ENCODE peak calls at places on chromosome 3, in nine cellular contexts. One of them, this sample, is unnamed.

GRCh38 chr3:122260206-122260605 is 64.8 kb upstream of the CSTA start:
- DNase-seq in suprapubic skin: no peak
- DNase-seq in upper lobe of left lung: no peak
- DNase-seq in transverse colon: no peak
- DNase-seq in K562: no peak
- DNase-seq in A549: no peak
- DNase-seq in ovary: no peak
- DNase-seq in stomach: no peak
- DNase-seq in sigmoid colon: no peak
- DNase-seq in this sample: no peak

GRCh38 chr3:65883614-65884013 is 155.1 kb downstream of the MAGI1 start:
- DNase-seq in A549: peak
- DNase-seq in ovary: no peak
- DNase-seq in transverse colon: no peak
- DNase-seq in upper lobe of left lung: no peak
- DNase-seq in suprapubic skin: no peak
- DNase-seq in stomach: no peak
- DNase-seq in sigmoid colon: no peak
- DNase-seq in K562: no peak
- DNase-seq in this sample: no peak

GRCh38 chr3:4752201-4753072 is 226.8 kb upstream of the BHLHE40 start:
- DNase-seq in ovary: no peak
- DNase-seq in K562: peak
- DNase-seq in suprapubic skin: no peak
- DNase-seq in upper lobe of left lung: no peak
- DNase-seq in transverse colon: peak
- DNase-seq in sigmoid colon: no peak
- DNase-seq in A549: peak
- DNase-seq in stomach: no peak
- DNase-seq in this sample: no peak

GRCh38 chr3:13139471-13140065 is 66.3 kb upstream of the IQSEC1 start:
- DNase-seq in suprapubic skin: peak
- DNase-seq in upper lobe of left lung: no peak
- DNase-seq in K562: no peak
- DNase-seq in stomach: no peak
- DNase-seq in sigmoid colon: no peak
- DNase-seq in ovary: peak
- DNase-seq in transverse colon: no peak
- DNase-seq in A549: no peak
- DNase-seq in this sample: no peak

GRCh38 chr3:15795563-15796308 is 2.0 kb downstream of the ANKRD28 start:
- DNase-seq in transverse colon: no peak
- DNase-seq in K562: no peak
- DNase-seq in ovary: no peak
- DNase-seq in A549: no peak
- DNase-seq in sigmoid colon: no peak
- DNase-seq in upper lobe of left lung: no peak
- DNase-seq in suprapubic skin: no peak
- DNase-seq in stomach: no peak
- DNase-seq in this sample: no peak

GRCh38 chr3:61521229-61521628 is 40.1 kb upstream of the PTPRG start:
- DNase-seq in stomach: no peak
- DNase-seq in ovary: no peak
- DNase-seq in K562: no peak
- DNase-seq in transverse colon: no peak
- DNase-seq in sigmoid colon: no peak
- DNase-seq in upper lobe of left lung: no peak
- DNase-seq in A549: no peak
- DNase-seq in suprapubic skin: no peak
- DNase-seq in this sample: no peak

GRCh38 chr3:169453256-169454059 is 210.1 kb downstream of the MECOM start:
- DNase-seq in stomach: no peak
- DNase-seq in sigmoid colon: no peak
- DNase-seq in A549: no peak
- DNase-seq in transverse colon: no peak
- DNase-seq in ovary: no peak
- DNase-seq in K562: peak
- DNase-seq in upper lobe of left lung: no peak
- DNase-seq in suprapubic skin: no peak
- DNase-seq in this sample: no peak

GRCh38 chr3:79019924-79020173 is 747.9 kb downstream of the ROBO1 start:
- DNase-seq in ovary: no peak
- DNase-seq in suprapubic skin: no peak
- DNase-seq in stomach: no peak
- DNase-seq in K562: no peak
- DNase-seq in A549: no peak
- DNase-seq in transverse colon: no peak
- DNase-seq in sigmoid colon: no peak
- DNase-seq in upper lobe of left lung: no peak
- DNase-seq in this sample: no peak

GRCh38 chr3:130379274-130379673 is 33.8 kb downstream of the COL6A5 start:
- DNase-seq in stomach: no peak
- DNase-seq in K562: no peak
- DNase-seq in upper lobe of left lung: no peak
- DNase-seq in transverse colon: no peak
- DNase-seq in ovary: no peak
- DNase-seq in sigmoid colon: no peak
- DNase-seq in suprapubic skin: no peak
- DNase-seq in A549: no peak
- DNase-seq in this sample: no peak

GRCh38 chr3:124520970-124521369 is 209.3 kb upstream of the UMPS start:
- DNase-seq in transverse colon: no peak
- DNase-seq in A549: peak
- DNase-seq in stomach: no peak
- DNase-seq in ovary: no peak
- DNase-seq in sigmoid colon: no peak
- DNase-seq in suprapubic skin: no peak
- DNase-seq in K562: no peak
- DNase-seq in upper lobe of left lung: no peak
- DNase-seq in this sample: no peak

GRCh38 chr3:150180349-150180748 is 209.7 kb upstream of the PFN2 start:
- DNase-seq in K562: no peak
- DNase-seq in transverse colon: no peak
- DNase-seq in stomach: no peak
- DNase-seq in suprapubic skin: no peak
- DNase-seq in ovary: no peak
- DNase-seq in upper lobe of left lung: no peak
- DNase-seq in sigmoid colon: no peak
- DNase-seq in A549: peak
- DNase-seq in this sample: peak
- TF ChIP-seq EP300 in K562: no peak
- TF ChIP-seq EP300 in transverse colon: no peak
- TF ChIP-seq EP300 in stomach: no peak
- TF ChIP-seq EP300 in suprapubic skin: no peak
- TF ChIP-seq EP300 in ovary: no peak
- TF ChIP-seq EP300 in upper lobe of left lung: no peak
- TF ChIP-seq EP300 in sigmoid colon: no peak
- TF ChIP-seq EP300 in A549: no peak
- TF ChIP-seq EP300 in this sample: no peak

GRCh38 chr3:48157950-48158376 is 30.3 kb downstream of the CDC25A start:
- DNase-seq in stomach: peak
- DNase-seq in A549: peak
- DNase-seq in K562: peak
- DNase-seq in upper lobe of left lung: no peak
- DNase-seq in sigmoid colon: peak
- DNase-seq in suprapubic skin: no peak
- DNase-seq in ovary: peak
- DNase-seq in transverse colon: peak
- DNase-seq in this sample: no peak
- TF ChIP-seq EP300 in stomach: no peak
- TF ChIP-seq EP300 in A549: no peak
- TF ChIP-seq EP300 in K562: no peak
- TF ChIP-seq EP300 in upper lobe of left lung: no peak
- TF ChIP-seq EP300 in sigmoid colon: no peak
- TF ChIP-seq EP300 in suprapubic skin: no peak
- TF ChIP-seq EP300 in ovary: no peak
- TF ChIP-seq EP300 in transverse colon: no peak
- TF ChIP-seq EP300 in this sample: no peak

GRCh38 chr3:49417516-49418120 is 4.7 kb downstream of the AMT start:
- DNase-seq in stomach: no peak
- DNase-seq in suprapubic skin: no peak
- DNase-seq in upper lobe of left lung: no peak
- DNase-seq in transverse colon: no peak
- DNase-seq in A549: no peak
- DNase-seq in ovary: no peak
- DNase-seq in sigmoid colon: no peak
- DNase-seq in K562: no peak
- DNase-seq in this sample: no peak
- TF ChIP-seq EP300 in stomach: no peak
- TF ChIP-seq EP300 in suprapubic skin: no peak
- TF ChIP-seq EP300 in upper lobe of left lung: no peak
- TF ChIP-seq EP300 in transverse colon: no peak
- TF ChIP-seq EP300 in A549: no peak
- TF ChIP-seq EP300 in ovary: no peak
- TF ChIP-seq EP300 in sigmoid colon: no peak
- TF ChIP-seq EP300 in K562: no peak
- TF ChIP-seq EP300 in this sample: no peak

DNA sequence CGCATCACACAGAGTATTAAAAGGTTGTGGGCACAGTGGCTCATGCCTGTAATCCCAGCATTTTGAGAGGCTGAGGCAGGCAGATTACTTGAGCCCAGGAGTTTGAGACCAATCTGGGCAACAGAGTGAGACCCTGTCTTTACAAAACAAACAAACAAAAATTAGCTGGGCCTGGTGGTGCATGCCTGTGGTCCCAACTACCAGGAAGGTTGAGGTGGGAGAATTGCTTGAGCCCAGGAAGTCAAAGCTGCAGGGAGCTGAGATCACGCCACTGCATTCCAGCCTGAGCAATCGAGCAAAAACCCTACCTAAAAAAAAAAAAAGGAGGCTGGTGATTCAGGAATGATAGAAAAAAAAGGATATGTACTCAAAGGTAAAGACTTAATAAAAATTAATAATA is 28.2 kb upstream of the ST6GAL1 start:
- DNase-seq in upper lobe of left lung: no peak
- DNase-seq in A549: no peak
- DNase-seq in suprapubic skin: no peak
- DNase-seq in sigmoid colon: no peak
- DNase-seq in ovary: no peak
- DNase-seq in stomach: no peak
- DNase-seq in transverse colon: no peak
- DNase-seq in K562: no peak
- DNase-seq in this sample: no peak
- TF ChIP-seq EP300 in upper lobe of left lung: no peak
- TF ChIP-seq EP300 in A549: no peak
- TF ChIP-seq EP300 in suprapubic skin: no peak
- TF ChIP-seq EP300 in sigmoid colon: no peak
- TF ChIP-seq EP300 in ovary: no peak
- TF ChIP-seq EP300 in stomach: no peak
- TF ChIP-seq EP300 in transverse colon: no peak
- TF ChIP-seq EP300 in K562: no peak
- TF ChIP-seq EP300 in this sample: no peak

This sample was measured in esophagus muscularis mucosa.